ENCODE peak calls at places on chromosomes 1 and 21, in ten cellular contexts. K is GM12865, Z is BJ, R is lung, U is AG04450, H is GM23338, C is dorsolateral prefrontal cortex, F is HCT116, M is tibial nerve, W is AG09309. A is an unnamed sample.

GRCh38 chr1:26285366-26286063 is 5.6 kb downstream of the SH3BGRL3 start:
- DNase-seq in K (peak; percentile 78), Z (no peak), R (no peak), U (no peak), H (peak; percentile 90), C (no peak), F (peak; percentile 58), M (no peak), W (no peak), A (no peak)

GRCh38 chr1:54312874-54313316 is 93.3 kb downstream of the SSBP3 start:
- DNase-seq in K (no peak), Z (peak; percentile 30), R (peak; percentile 47), U (peak; percentile 30), H (peak; percentile 74), C (no peak), F (no peak), M (no peak), W (no peak), A (peak; percentile 82)

GRCh38 chr1:92940541-92940940 is 20.7 kb downstream of the DIPK1A start:
- DNase-seq in K (no peak), Z (peak; percentile 47), R (no peak), U (no peak), H (no peak), C (no peak), F (no peak), M (no peak), W (no peak), A (peak; percentile 73)

GRCh38 chr1:42392255-42392654 is 11.7 kb downstream of the RIMKLA start:
- DNase-seq in K (no peak), Z (no peak), R (no peak), U (no peak), H (no peak), C (no peak), F (no peak), M (no peak), W (no peak), A (no peak)

GRCh38 chr1:209010831-209011230 is 572.7 kb upstream of the CAMK1G start:
- DNase-seq in K (no peak), Z (no peak), R (no peak), U (no peak), H (no peak), C (no peak), F (no peak), M (no peak), W (no peak), A (no peak)

GRCh38 chr1:45512641-45513054 is 9.0 kb downstream of the PRDX1 start:
- DNase-seq in K (peak; percentile 81), Z (no peak), R (peak; percentile 70), U (no peak), H (peak; percentile 81), C (peak; percentile 45), F (peak; percentile 61), M (peak; percentile 31), W (no peak), A (peak; percentile 79)

GRCh38 chr1:45355683-45356082 is 15.4 kb upstream of the MUTYH start:
- DNase-seq in K (no peak), Z (no peak), R (no peak), U (no peak), H (no peak), C (no peak), F (no peak), M (no peak), W (no peak), A (no peak)

GRCh38 chr1:74684301-74684700 is 10.7 kb upstream of the ERICH3 start:
- DNase-seq in K (no peak), Z (no peak), R (no peak), U (no peak), H (no peak), C (no peak), F (no peak), M (no peak), W (no peak), A (no peak)

GRCh38 chr21:33884361-33885157 is 31.0 kb downstream of the ATP5PO start:
- DNase-seq in K (no peak), Z (peak; percentile 70), R (no peak), U (no peak), H (no peak), C (peak; percentile 27), F (no peak), M (no peak), W (peak; percentile 79), A (peak; percentile 57)

DNA sequence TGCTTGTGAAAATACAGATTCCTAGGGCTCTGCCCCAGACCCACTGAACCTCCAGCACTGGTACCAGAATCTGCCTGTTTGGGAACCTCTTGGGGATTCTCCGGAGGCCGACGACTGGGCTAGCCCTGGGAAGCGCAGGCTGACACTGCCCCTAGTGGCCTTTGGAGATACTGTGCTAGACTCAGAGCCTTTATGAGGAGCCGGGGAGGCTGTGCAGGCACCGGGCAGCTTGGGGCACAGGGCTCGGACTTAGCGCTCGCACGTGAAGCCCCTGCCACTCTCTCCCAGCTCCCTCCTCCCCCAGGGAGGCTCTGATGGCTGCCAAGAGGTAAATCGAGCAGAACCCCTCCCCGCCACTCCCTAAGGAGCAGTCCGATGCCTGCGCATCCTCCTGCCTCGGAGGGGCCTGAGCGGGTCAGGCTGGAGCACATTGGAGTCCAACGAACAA is 144.6 kb upstream of the TNR start:
- DNase-seq in K (peak; percentile 51), Z (no peak), R (peak; percentile 39), U (no peak), H (peak; percentile 97), C (peak; percentile 79), F (peak; percentile 21), M (peak; percentile 19), W (no peak), A (peak; percentile 56)
- TF ChIP-seq CTCF in K (peak; percentile 86), Z (peak; percentile 82), R (peak; percentile 45), U (peak; percentile 87), H (peak; percentile 81), C (peak; percentile 83), F (peak; percentile 76), M (peak; percentile 64), W (peak; percentile 74), A (peak; percentile 83)

GRCh38 chr1:156813298-156813697 is 3.4 kb downstream of the SH2D2A start:
- DNase-seq in K (no peak), Z (no peak), R (no peak), U (no peak), H (no peak), C (no peak), F (no peak), M (no peak), W (no peak), A (no peak)
- H3K4me3 ChIP-seq in K (peak overlapping the region; percentile 55), Z (no peak overlapping the region), R (no peak overlapping the region), U (no peak overlapping the region), H (peak overlapping the region; percentile 64), C (peak overlapping the region; percentile 70), F (peak overlapping the region; percentile 66), M (peak overlapping the region; percentile 60), W (no peak overlapping the region), A (no peak overlapping the region)

GRCh38 chr1:14553711-14554110 is 44.8 kb upstream of the KAZN start:
- DNase-seq in K (no peak), Z (no peak), R (no peak), U (no peak), H (no peak), C (no peak), F (no peak), M (no peak), W (no peak), A (peak; percentile 58)

GRCh38 chr1:14545422-14546025 is 53.0 kb upstream of the KAZN start:
- DNase-seq in K (no peak), Z (no peak), R (no peak), U (no peak), H (no peak), C (no peak), F (no peak), M (no peak), W (no peak), A (no peak)

GRCh38 chr1:14552246-14552970 is 46.1 kb upstream of the KAZN start:
- DNase-seq in K (no peak), Z (no peak), R (no peak), U (no peak), H (no peak), C (peak; percentile 14), F (no peak), M (no peak), W (no peak), A (no peak)

GRCh38 chr1:14549897-14550635 is 48.4 kb upstream of the KAZN start:
- DNase-seq in K (no peak), Z (no peak), R (no peak), U (no peak), H (peak; percentile 20), C (no peak), F (no peak), M (no peak), W (no peak), A (no peak)
- TF ChIP-seq CTCF in K (no peak), Z (no peak), R (no peak), U (no peak), H (no peak), C (no peak), F (no peak), M (no peak), W (no peak), A (no peak)

DNA sequence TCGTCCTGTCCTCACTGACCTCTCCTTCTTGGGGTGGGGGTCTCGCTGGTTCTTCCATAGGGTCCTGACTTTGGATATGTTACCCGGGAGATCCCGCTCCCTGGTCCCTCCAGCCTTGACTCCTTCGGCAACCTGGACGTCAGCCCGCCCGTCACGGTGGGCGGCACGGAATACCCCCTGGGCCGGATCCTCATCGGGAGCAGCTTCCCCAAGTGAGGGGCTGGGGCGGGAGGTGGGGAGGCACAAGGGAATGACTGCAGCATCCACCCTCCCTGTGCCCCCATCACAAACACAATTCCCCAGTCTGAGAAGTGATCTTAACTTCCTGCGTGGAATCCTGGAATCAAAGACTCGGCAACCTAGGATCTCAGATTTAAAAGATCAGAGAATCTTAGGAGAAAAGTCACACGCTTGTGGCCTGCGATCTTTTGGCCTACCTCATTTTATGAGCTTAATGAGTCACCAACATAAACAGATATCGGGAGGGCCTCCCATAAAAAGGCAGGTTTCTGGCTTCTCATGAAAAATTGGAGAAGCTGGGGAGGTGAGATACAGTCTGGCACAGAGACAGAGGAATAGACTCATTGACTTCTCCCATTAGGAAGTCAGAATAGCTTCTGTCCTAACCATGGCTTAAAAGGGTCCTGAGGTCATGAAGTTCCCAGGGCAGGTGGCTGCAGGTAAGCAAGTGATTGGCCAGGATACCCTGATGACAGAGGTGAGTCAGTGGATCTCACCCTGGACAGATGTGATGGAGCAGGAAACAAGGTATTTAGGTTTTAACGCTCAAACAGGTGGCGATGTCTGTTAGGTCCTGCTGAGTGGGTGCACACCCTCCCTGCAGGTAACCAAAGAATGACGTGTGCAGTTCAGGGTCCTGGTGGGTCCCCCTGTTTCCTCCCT is 15.9 kb upstream of the PADI3 start:
- DNase-seq in K (no peak), Z (peak; percentile 88), R (no peak), U (peak; percentile 61), H (no peak), C (no peak), F (peak; percentile 77), M (no peak), W (peak; percentile 93), A (peak; percentile 77)
- H3K4me3 ChIP-seq in K (no peak overlapping the region), Z (no peak overlapping the region), R (no peak overlapping the region), U (no peak overlapping the region), H (no peak overlapping the region), C (no peak overlapping the region), F (peak overlapping the region; percentile 25), M (no peak overlapping the region), W (no peak overlapping the region), A (no peak overlapping the region)

DNA sequence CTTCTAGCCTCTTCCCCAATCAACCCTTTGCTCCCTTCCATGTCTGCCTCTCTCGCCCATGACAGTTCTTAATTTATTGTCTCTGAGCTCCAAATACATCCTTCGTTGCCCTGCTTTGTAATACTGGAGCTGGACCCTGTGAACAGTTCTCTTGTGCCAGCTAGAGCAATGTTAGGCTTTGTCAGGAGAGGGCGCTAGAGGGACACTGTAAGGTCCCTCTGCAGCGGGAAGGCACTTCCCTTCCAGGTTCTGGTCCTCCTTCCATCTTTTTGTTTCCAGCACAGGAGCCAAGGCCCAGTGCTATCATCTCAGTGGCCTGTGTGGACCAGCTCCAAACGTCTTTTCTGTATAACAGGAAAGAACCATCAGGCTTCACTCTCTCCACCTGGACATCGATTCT is 95.9 kb downstream of the PTPRU start:
- DNase-seq in K (peak; percentile 48), Z (no peak), R (peak; percentile 37), U (no peak), H (peak; percentile 95), C (no peak), F (peak; percentile 26), M (no peak), W (no peak), A (peak; percentile 47)
- TF ChIP-seq CTCF in K (peak; percentile 62), Z (peak; percentile 53), R (no peak), U (peak; percentile 45), H (peak; percentile 85), C (no peak), F (peak; percentile 78), M (peak; percentile 13), W (peak; percentile 34), A (peak; percentile 62)